ENCODE peak calls at places on chromosome X, in ten cellular contexts. L is spleen, A is GM23338, Z is prostate gland, C is stomach, G is HL-60, M is GM12892, B is upper lobe of left lung, R is HCT116, Y is SK-N-SH. U is an unnamed sample.

GRCh38 chrX:88135735-88136134 is 611.3 kb upstream of the CPXCR1 start:
- DNase-seq in L (no peak), M (no peak), R (no peak), Y (no peak), C (no peak), A (peak; percentile 5), Z (no peak), B (no peak), G (no peak), U (no peak)

GRCh38 chrX:130539721-130540321 is 138.0 kb downstream of the RBMX2 start:
- DNase-seq in G (peak; percentile 6), R (peak; percentile 27), Z (peak; percentile 7), Y (peak; percentile 47), B (no peak), A (peak; percentile 65), C (peak; percentile 46), M (no peak), L (no peak), U (peak; percentile 17)

GRCh38 chrX:115388879-115389278 is 99.4 kb downstream of the LUZP4 start:
- DNase-seq in R (no peak), G (no peak), A (no peak), Y (no peak), B (no peak), C (no peak), Z (no peak), M (no peak), L (no peak), U (no peak)

GRCh38 chrX:80817002-80817401 is 7.3 kb upstream of the BRWD3 start:
- DNase-seq in L (no peak), G (no peak), R (no peak), C (no peak), B (no peak), M (no peak), Y (no peak), Z (no peak), A (no peak), U (no peak)

GRCh38 chrX:94418065-94418464 is 744.1 kb downstream of the FAM133A start:
- DNase-seq in G (no peak), L (no peak), B (no peak), Y (no peak), M (no peak), C (no peak), R (no peak), Z (no peak), A (no peak), U (no peak)

GRCh38 chrX:30906726-30907125 is 17.7 kb upstream of the TAB3 start:
- DNase-seq in A (no peak), R (peak; percentile 12), B (no peak), G (no peak), Z (no peak), L (no peak), C (no peak), Y (no peak), M (no peak), U (no peak)

GRCh38 chrX:70979136-70979762 is 48.4 kb upstream of the SLC7A3 start:
- DNase-seq in L (no peak), Y (peak; percentile 4), R (no peak), G (no peak), C (no peak), M (no peak), B (no peak), Z (no peak), A (peak; percentile 74), U (no peak)

GRCh38 chrX:38563006-38563405 is 1.7 kb downstream of the TSPAN7 start:
- DNase-seq in R (no peak), Z (no peak), M (no peak), C (no peak), Y (peak; percentile 1), L (no peak), B (no peak), A (no peak), G (no peak), U (no peak)

GRCh38 chrX:30791296-30792278 is 97.5 kb downstream of the TAB3 start:
- DNase-seq in M (no peak), C (peak; percentile 10), R (no peak), B (no peak), Y (no peak), A (no peak), G (no peak), L (no peak), Z (no peak), U (no peak)

GRCh38 chrX:106898462-106898861 is 4.7 kb downstream of the RIPPLY1 start:
- DNase-seq in Z (no peak), C (no peak), R (no peak), M (no peak), L (no peak), G (peak; percentile 3), A (peak; percentile 67), Y (peak; percentile 14), B (no peak), U (no peak)

GRCh38 chrX:17375631-17376380 is 806 bp downstream of the NHS start:
- DNase-seq in L (peak; percentile 71), Y (peak; percentile 64), A (peak; percentile 36), C (peak; percentile 33), G (no peak), Z (no peak), R (no peak), B (peak; percentile 86), M (no peak), U (no peak)

GRCh38 chrX:115713465-115713864 is 152.5 kb downstream of the PLS3 start:
- DNase-seq in Y (no peak), G (no peak), R (no peak), C (no peak), M (no peak), L (no peak), A (no peak), B (no peak), Z (no peak), U (no peak)

GRCh38 chrX:3493605-3494004 is 147.2 kb upstream of the MXRA5 start:
- DNase-seq in Z (no peak), G (no peak), A (no peak), B (no peak), M (no peak), L (no peak), R (no peak), Y (no peak), C (no peak), U (no peak)

GRCh38 chrX:116781926-116782325 is 319.1 kb upstream of the CT83 start:
- DNase-seq in G (no peak), M (no peak), R (no peak), Z (no peak), C (no peak), L (no peak), B (no peak), A (no peak), Y (no peak), U (no peak)

GRCh38 chrX:103782640-103783039 is 6.0 kb downstream of the PLP1 start:
- DNase-seq in G (no peak), Z (no peak), B (no peak), Y (no peak), A (no peak), C (no peak), L (no peak), R (no peak), M (no peak), U (no peak)

DNA sequence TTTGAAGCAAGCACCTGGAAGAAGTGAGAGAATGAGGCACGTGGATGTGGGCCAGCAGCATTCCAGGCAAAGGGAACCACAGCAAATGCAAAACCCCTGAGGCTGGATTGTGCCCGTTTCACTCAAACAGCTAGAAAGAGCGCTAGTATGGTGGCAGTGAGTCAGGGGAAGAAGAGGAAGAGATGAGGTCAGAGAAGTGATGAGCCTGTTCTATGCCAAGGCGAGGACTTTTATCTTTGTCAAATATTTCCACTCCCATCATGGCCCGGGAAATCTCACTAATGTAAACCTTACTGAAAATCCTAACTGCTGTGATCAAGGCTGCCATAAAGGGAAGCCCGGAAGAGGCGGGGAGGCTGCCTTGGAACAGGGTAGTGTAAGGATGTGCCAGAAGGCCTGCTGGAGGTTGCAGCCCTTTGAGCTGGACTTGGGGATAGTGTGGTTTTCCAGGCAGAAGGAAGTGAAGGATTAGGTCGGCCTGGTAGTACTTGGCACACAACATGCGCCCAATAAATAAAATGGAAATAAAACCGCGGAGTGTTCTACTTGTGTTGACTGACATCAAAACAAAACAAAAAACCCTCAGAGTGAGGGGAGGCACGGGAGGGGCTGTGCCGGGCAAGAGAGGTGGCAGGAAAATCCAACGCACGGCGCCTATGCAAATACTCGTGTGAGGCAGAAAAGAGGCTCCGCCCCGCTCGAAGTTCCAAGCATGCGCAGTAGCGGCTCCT is 1.2 kb upstream of the CDK16 start:
- DNase-seq in M (no peak), G (no peak), L (peak; percentile 98), Y (peak; percentile 49), Z (peak; percentile 8), C (no peak), B (peak; percentile 81), A (peak; percentile 37), R (no peak), U (no peak)
- TF ChIP-seq POLR2AphosphoS5 in M (no peak), G (no peak), L (peak; percentile 3), Y (peak; percentile 33), Z (no peak), C (no peak), B (peak; percentile 2), A (no peak), R (peak; percentile 40), U (peak; percentile 67)

DNA sequence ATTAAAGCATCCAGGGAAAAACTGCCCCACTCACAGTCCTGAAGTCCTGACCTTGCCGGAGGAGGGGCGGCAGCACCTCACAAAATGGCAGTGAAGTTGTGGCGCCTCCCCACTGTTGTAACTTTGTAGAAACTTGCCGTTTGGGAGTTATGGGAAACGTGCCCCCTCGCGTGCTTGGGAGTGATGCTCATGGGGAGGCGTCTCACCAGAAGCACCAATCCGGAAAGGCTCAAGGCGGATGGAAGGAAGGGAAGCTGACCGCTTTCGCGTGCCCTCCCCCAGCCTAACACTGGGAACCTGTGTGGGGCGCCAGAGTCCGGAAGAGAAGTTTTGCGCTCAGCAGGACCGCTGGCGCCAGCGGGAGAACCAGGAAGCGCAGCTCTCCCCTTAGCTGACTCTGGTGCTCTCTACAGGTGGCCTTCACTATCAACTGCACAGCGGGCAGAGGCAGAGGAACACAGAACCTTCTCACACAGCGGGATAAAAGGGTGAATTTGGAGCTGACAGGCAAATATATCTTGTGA is at the start of the genes CT45A10 and SAGE1:
- DNase-seq in R (no peak), A (peak; percentile 37), G (no peak), Y (no peak), B (no peak), L (peak; percentile 56), Z (no peak), M (no peak), C (no peak), U (no peak)
- TF ChIP-seq POLR2AphosphoS5 in R (no peak), A (no peak), G (no peak), Y (no peak), B (no peak), L (no peak), Z (no peak), M (no peak), C (no peak), U (no peak)

DNA sequence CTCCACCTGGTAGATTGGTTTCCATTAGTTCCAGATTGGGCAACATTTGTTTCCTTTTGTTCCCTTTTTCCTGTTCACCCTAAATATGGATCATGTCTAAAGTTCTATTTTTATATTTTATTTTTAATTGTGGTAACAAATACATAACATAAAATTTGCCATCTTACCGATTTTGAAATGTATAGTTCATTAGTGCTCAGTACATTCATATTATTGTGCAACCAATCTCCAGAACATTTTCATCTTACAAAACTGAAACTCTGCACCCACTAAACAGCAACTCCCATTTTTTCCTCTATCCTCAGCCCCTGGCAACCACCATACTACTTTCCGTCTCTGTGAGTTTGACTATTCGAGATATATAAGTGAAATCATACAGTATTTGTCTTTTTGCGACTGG is 14.2 kb upstream of the RPS6KA3 start:
- DNase-seq in L (no peak), Y (no peak), R (no peak), A (no peak), G (no peak), B (no peak), Z (no peak), C (no peak), M (no peak), U (no peak)
- TF ChIP-seq POLR2AphosphoS5 in L (no peak), Y (no peak), R (no peak), A (no peak), G (no peak), B (no peak), Z (no peak), C (no peak), M (no peak), U (no peak)

GRCh38 chrX:24566233-24566632 is 80.9 kb downstream of the PCYT1B start:
- DNase-seq in C (no peak), B (no peak), Y (no peak), G (no peak), A (no peak), R (no peak), Z (no peak), L (no peak), M (no peak), U (no peak)
- TF ChIP-seq POLR2AphosphoS5 in C (no peak), B (no peak), Y (no peak), G (no peak), A (no peak), R (no peak), Z (peak; percentile 39), L (no peak), M (no peak), U (no peak)